ENCODE peak calls at places on chromosomes 13 and 19, in four cellular contexts. W is IMR-90, X is psoas muscle, S is suprapubic skin. H is an unnamed sample.

GRCh38 chr13:50115695-50116094 is 100.5 kb downstream of the KCNRG start:
- DNase-seq in W (no peak), X (no peak), S (no peak), H (no peak)

GRCh38 chr13:33090755-33091454 is 74.7 kb downstream of the KL start:
- DNase-seq in W (no peak), X (no peak), S (no peak), H (no peak)

GRCh38 chr13:54185785-54186184 is 1157.2 kb downstream of the OLFM4 start:
- DNase-seq in W (no peak), X (no peak), S (no peak), H (no peak)

GRCh38 chr13:81106348-81106747 is 765.4 kb upstream of the SPRY2 start:
- DNase-seq in W (no peak), X (no peak), S (no peak), H (no peak)

GRCh38 chr13:33322474-33322827 is 36.9 kb upstream of the STARD13 start:
- DNase-seq in W (peak; percentile 95), X (peak; percentile 61), S (peak; percentile 67), H (no peak)

GRCh38 chr13:80591978-80592377 is 251.1 kb upstream of the SPRY2 start:
- DNase-seq in W (no peak), X (no peak), S (no peak), H (no peak)

GRCh38 chr19:8401981-8402411 is 11.1 kb upstream of the MARCHF2 start:
- DNase-seq in W (no peak), X (peak; percentile 48), S (no peak), H (no peak)

GRCh38 chr13:49655906-49656305 is 27.6 kb downstream of the ARL11 start:
- DNase-seq in W (peak; percentile 56), X (no peak), S (no peak), H (no peak)

GRCh38 chr13:62793850-62794249 is 1378.2 kb upstream of the PCDH20 start:
- DNase-seq in W (no peak), X (no peak), S (no peak), H (no peak)

GRCh38 chr19:29516358-29516725 is 9.5 kb upstream of the VSTM2B start:
- DNase-seq in W (no peak), X (peak; percentile 13), S (no peak), H (no peak)

GRCh38 chr13:44249439-44249838 is 124.2 kb upstream of the SERP2 start:
- DNase-seq in W (peak; percentile 77), X (peak; percentile 78), S (peak; percentile 66), H (no peak)

DNA sequence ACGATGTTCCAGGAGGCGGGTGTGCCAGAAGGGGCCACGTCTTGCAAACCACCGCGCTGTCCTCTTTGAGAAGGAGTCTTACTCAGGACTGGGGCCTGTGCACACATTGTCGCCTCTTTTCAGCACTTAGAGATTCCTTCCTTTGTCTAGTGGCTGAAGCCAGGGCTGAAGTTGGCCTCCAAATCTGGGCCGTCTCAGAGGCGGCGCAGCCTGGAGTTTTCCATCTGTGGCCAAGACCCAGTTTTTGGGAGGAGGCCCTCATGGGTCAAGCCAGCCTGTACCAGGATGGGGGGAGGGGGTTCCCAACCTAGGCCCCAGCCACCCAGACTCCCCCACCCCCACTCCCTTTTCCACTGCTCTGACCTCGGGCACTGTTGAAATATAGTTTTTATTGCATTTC is 11.8 kb downstream of the ANO8 start:
- DNase-seq in W (no peak), X (no peak), S (no peak), H (no peak)
- H3K27ac ChIP-seq in W (no peak overlapping the region), X (no peak overlapping the region), S (no peak overlapping the region), H (peak overlapping the region; percentile 5)

DNA sequence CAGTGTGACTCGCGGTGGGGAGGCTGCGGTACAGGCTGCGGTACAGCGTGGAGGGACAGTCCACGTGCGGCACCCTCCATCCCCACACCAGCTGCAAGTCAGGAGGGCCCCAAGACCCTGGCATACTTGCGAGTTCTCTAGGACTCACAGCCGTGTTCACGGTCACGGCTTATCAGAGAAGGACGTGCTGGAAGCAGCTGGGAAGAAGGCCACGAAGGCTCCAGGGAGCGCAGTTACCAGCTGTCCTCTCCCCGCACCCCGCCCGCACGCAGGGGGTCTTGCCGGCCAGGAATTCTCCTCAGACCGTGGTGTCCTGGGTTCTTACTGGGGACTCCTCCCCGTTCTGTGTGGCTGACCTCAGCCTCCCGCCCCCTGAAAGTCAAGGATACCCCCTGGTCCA is 6.2 kb downstream of the ZNF444 start:
- DNase-seq in W (no peak), X (no peak), S (no peak), H (no peak)
- H3K27ac ChIP-seq in W (no peak overlapping the region), X (no peak overlapping the region), S (no peak overlapping the region), H (no peak overlapping the region)

GRCh38 chr19:2484178-2484937 is 8.4 kb downstream of the GADD45B start:
- DNase-seq in W (no peak), X (no peak), S (no peak), H (no peak)
- H3K27ac ChIP-seq in W (no peak overlapping the region), X (no peak overlapping the region), S (no peak overlapping the region), H (no peak overlapping the region)

GRCh38 chr13:112765734-112766133 is 75.9 kb downstream of the ATP11A start:
- DNase-seq in W (no peak), X (no peak), S (no peak), H (no peak)
- H3K27ac ChIP-seq in W (no peak overlapping the region), X (no peak overlapping the region), S (no peak overlapping the region), H (no peak overlapping the region)

GRCh38 chr19:10011974-10012373 is 1.3 kb upstream of the RDH8 start:
- DNase-seq in W (no peak), X (no peak), S (no peak), H (no peak)

GRCh38 chr19:10009714-10010224 is 535 bp downstream of the COL5A3 start:
- DNase-seq in W (no peak), X (no peak), S (no peak), H (no peak)

GRCh38 chr19:10009269-10009665 is 1.0 kb downstream of the COL5A3 start:
- DNase-seq in W (peak; percentile 92), X (peak; percentile 90), S (peak; percentile 86), H (no peak)

GRCh38 chr19:10010247-10010691 is at the start of gene COL5A3:
- DNase-seq in W (peak; percentile 58), X (peak; percentile 88), S (peak; percentile 81), H (no peak)

GRCh38 chr19:10010939-10011338 is 635 bp upstream of the COL5A3 start:
- DNase-seq in W (no peak), X (no peak), S (no peak), H (no peak)
- H3K27ac ChIP-seq in W (no peak overlapping the region), X (no peak overlapping the region), S (peak overlapping the region; percentile 73), H (no peak overlapping the region)

H was measured in substantia nigra.